ENCODE peak calls at places on chromosomes 16 and 17, in five cellular contexts. One of them, this sample, is unnamed.

GRCh38 chr17:16972346-16972745 is 428 bp upstream of the TNFRSF13B start:
- DNase-seq in pancreas: no peak
- DNase-seq in breast epithelium: no peak
- DNase-seq in cardiac muscle cell: no peak
- DNase-seq in GM06990: no peak
- DNase-seq in this sample: no peak

GRCh38 chr17:81731271-81731670 is 19.2 kb downstream of the SLC25A10 start:
- DNase-seq in pancreas: no peak
- DNase-seq in breast epithelium: no peak
- DNase-seq in GM06990: no peak
- DNase-seq in cardiac muscle cell: peak
- DNase-seq in this sample: no peak

GRCh38 chr16:47613251-47613650 is 152.1 kb downstream of the PHKB start:
- DNase-seq in breast epithelium: no peak
- DNase-seq in GM06990: no peak
- DNase-seq in pancreas: no peak
- DNase-seq in cardiac muscle cell: no peak
- DNase-seq in this sample: no peak

GRCh38 chr17:82843904-82844640 is 4.2 kb upstream of the ZNF750 start:
- DNase-seq in GM06990: no peak
- DNase-seq in breast epithelium: no peak
- DNase-seq in cardiac muscle cell: no peak
- DNase-seq in pancreas: no peak
- DNase-seq in this sample: no peak

GRCh38 chr17:75638893-75639292 is 5.7 kb downstream of the SMIM5 start:
- DNase-seq in pancreas: no peak
- DNase-seq in GM06990: no peak
- DNase-seq in breast epithelium: no peak
- DNase-seq in cardiac muscle cell: no peak
- DNase-seq in this sample: no peak

GRCh38 chr17:30379303-30380105 is 777 bp downstream of the CPD start:
- DNase-seq in cardiac muscle cell: no peak
- DNase-seq in pancreas: peak
- DNase-seq in breast epithelium: no peak
- DNase-seq in GM06990: no peak
- DNase-seq in this sample: no peak

GRCh38 chr16:12271006-12271405 is 294.5 kb downstream of the SNX29 start:
- DNase-seq in breast epithelium: no peak
- DNase-seq in GM06990: no peak
- DNase-seq in cardiac muscle cell: peak
- DNase-seq in pancreas: no peak
- DNase-seq in this sample: no peak

GRCh38 chr16:51931596-51931995 is 615.3 kb downstream of the TOX3 start:
- DNase-seq in pancreas: no peak
- DNase-seq in GM06990: no peak
- DNase-seq in cardiac muscle cell: no peak
- DNase-seq in breast epithelium: no peak
- DNase-seq in this sample: no peak

GRCh38 chr17:62735027-62735651 is 73.0 kb downstream of the MARCHF10 start:
- DNase-seq in cardiac muscle cell: no peak
- DNase-seq in breast epithelium: no peak
- DNase-seq in pancreas: no peak
- DNase-seq in GM06990: no peak
- DNase-seq in this sample: no peak

GRCh38 chr16:10362077-10362863 is 23.6 kb upstream of the ATF7IP2 start:
- DNase-seq in GM06990: peak
- DNase-seq in pancreas: no peak
- DNase-seq in cardiac muscle cell: no peak
- DNase-seq in breast epithelium: no peak
- DNase-seq in this sample: no peak

GRCh38 chr16:28140788-28141618 is 70.8 kb downstream of the XPO6 start:
- DNase-seq in cardiac muscle cell: no peak
- DNase-seq in pancreas: no peak
- DNase-seq in breast epithelium: peak
- DNase-seq in GM06990: peak
- DNase-seq in this sample: no peak

GRCh38 chr16:73735018-73735417 is 561.6 kb upstream of the PSMD7 start:
- DNase-seq in breast epithelium: no peak
- DNase-seq in GM06990: no peak
- DNase-seq in cardiac muscle cell: peak
- DNase-seq in pancreas: no peak
- DNase-seq in this sample: peak

GRCh38 chr17:4194796-4195195 is 51.8 kb downstream of the CYB5D2 start:
- DNase-seq in pancreas: no peak
- DNase-seq in GM06990: no peak
- DNase-seq in breast epithelium: no peak
- DNase-seq in cardiac muscle cell: no peak
- DNase-seq in this sample: no peak

GRCh38 chr17:75504347-75505151 is 10.8 kb downstream of the CASKIN2 start:
- DNase-seq in breast epithelium: no peak
- DNase-seq in GM06990: no peak
- DNase-seq in pancreas: peak
- DNase-seq in cardiac muscle cell: no peak
- DNase-seq in this sample: no peak

GRCh38 chr17:77470800-77471733 is 330.3 kb downstream of the SEC14L1 start:
- DNase-seq in breast epithelium: no peak
- DNase-seq in cardiac muscle cell: peak
- DNase-seq in pancreas: no peak
- DNase-seq in GM06990: no peak
- DNase-seq in this sample: no peak

GRCh38 chr16:15948532-15949209 is 745 bp upstream of the ABCC1 start:
- DNase-seq in GM06990: no peak
- DNase-seq in cardiac muscle cell: no peak
- DNase-seq in breast epithelium: no peak
- DNase-seq in pancreas: no peak
- DNase-seq in this sample: no peak

GRCh38 chr16:89737341-89738071 is 16.2 kb downstream of the ZNF276 start:
- DNase-seq in breast epithelium: no peak
- DNase-seq in pancreas: no peak
- DNase-seq in GM06990: no peak
- DNase-seq in cardiac muscle cell: no peak
- DNase-seq in this sample: no peak

GRCh38 chr16:2904100-2904921 is 7.4 kb upstream of the FLYWCH1 start:
- DNase-seq in cardiac muscle cell: peak
- DNase-seq in GM06990: peak
- DNase-seq in pancreas: peak
- DNase-seq in breast epithelium: peak
- DNase-seq in this sample: peak

GRCh38 chr17:56593741-56594527 is 435 bp downstream of the NOG start:
- DNase-seq in cardiac muscle cell: peak
- DNase-seq in GM06990: peak
- DNase-seq in pancreas: peak
- DNase-seq in breast epithelium: peak
- DNase-seq in this sample: no peak

GRCh38 chr16:71637398-71637797 is 11.4 kb downstream of the MARVELD3 start:
- DNase-seq in breast epithelium: no peak
- DNase-seq in GM06990: no peak
- DNase-seq in pancreas: no peak
- DNase-seq in cardiac muscle cell: peak
- DNase-seq in this sample: peak

GRCh38 chr16:1048442-1049112 is 24.0 kb upstream of the SSTR5 start:
- DNase-seq in breast epithelium: no peak
- DNase-seq in cardiac muscle cell: peak
- DNase-seq in pancreas: peak
- DNase-seq in GM06990: no peak
- DNase-seq in this sample: no peak
- TF ChIP-seq CTCF in breast epithelium: no peak
- TF ChIP-seq CTCF in cardiac muscle cell: no peak
- TF ChIP-seq CTCF in pancreas: no peak
- TF ChIP-seq CTCF in GM06990: no peak
- TF ChIP-seq CTCF in this sample: no peak

GRCh38 chr17:42782402-42783061 is 2.1 kb downstream of the WNK4 start:
- DNase-seq in cardiac muscle cell: no peak
- DNase-seq in breast epithelium: no peak
- DNase-seq in GM06990: no peak
- DNase-seq in pancreas: no peak
- DNase-seq in this sample: no peak
- H3K4me3 ChIP-seq in cardiac muscle cell: no peak
- H3K4me3 ChIP-seq in breast epithelium: no peak
- H3K4me3 ChIP-seq in GM06990: no peak
- H3K4me3 ChIP-seq in pancreas: no peak
- H3K4me3 ChIP-seq in this sample: peak

GRCh38 chr16:87297918-87298631 is 19.1 kb downstream of the C16orf95 start:
- DNase-seq in cardiac muscle cell: peak
- DNase-seq in breast epithelium: no peak
- DNase-seq in pancreas: no peak
- DNase-seq in GM06990: no peak
- DNase-seq in this sample: no peak
- TF ChIP-seq CTCF in cardiac muscle cell: peak
- TF ChIP-seq CTCF in breast epithelium: peak
- TF ChIP-seq CTCF in pancreas: peak
- TF ChIP-seq CTCF in GM06990: peak
- TF ChIP-seq CTCF in this sample: peak

DNA sequence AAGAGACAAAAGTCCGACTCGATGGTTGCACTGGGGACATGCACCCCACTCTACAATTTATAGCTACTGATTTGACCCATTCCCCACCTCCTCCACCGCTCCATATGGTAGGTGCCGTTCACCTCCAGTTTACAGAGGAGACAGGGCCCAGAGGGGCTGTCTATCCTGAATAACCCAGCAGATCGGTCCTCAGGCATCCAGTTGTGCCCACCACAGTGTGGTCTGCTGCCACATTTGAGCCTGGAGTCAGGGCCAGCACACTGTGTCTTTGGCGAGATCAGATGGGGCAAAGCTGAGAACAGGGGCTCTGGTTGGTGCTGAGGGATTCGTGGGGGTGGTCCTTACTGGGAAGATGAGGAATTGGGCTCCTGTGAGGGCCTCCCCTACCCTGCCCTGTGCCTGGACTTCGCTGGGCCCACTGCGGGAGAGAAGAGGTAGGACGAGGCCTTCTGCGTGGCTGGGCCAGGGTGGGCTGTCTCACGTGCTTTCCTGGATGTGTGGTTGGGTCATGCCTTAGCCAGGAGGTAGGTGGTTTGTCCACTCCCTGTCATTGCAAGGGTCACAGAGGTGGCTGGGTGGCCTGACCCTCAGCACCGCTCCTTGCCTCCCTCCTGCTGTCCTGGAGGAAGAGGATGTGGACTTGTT is 2.8 kb downstream of the ADCY7 start:
- DNase-seq in breast epithelium: no peak
- DNase-seq in pancreas: no peak
- DNase-seq in cardiac muscle cell: no peak
- DNase-seq in GM06990: no peak
- DNase-seq in this sample: no peak
- H3K4me3 ChIP-seq in breast epithelium: no peak
- H3K4me3 ChIP-seq in pancreas: no peak
- H3K4me3 ChIP-seq in cardiac muscle cell: no peak
- H3K4me3 ChIP-seq in GM06990: no peak
- H3K4me3 ChIP-seq in this sample: no peak

GRCh38 chr17:80424878-80425765 is 10.2 kb downstream of the ENDOV start:
- DNase-seq in GM06990: no peak
- DNase-seq in cardiac muscle cell: no peak
- DNase-seq in pancreas: no peak
- DNase-seq in breast epithelium: no peak
- DNase-seq in this sample: no peak
- TF ChIP-seq CTCF in GM06990: no peak
- TF ChIP-seq CTCF in cardiac muscle cell: no peak
- TF ChIP-seq CTCF in pancreas: no peak
- TF ChIP-seq CTCF in breast epithelium: no peak
- TF ChIP-seq CTCF in this sample: no peak

DNA sequence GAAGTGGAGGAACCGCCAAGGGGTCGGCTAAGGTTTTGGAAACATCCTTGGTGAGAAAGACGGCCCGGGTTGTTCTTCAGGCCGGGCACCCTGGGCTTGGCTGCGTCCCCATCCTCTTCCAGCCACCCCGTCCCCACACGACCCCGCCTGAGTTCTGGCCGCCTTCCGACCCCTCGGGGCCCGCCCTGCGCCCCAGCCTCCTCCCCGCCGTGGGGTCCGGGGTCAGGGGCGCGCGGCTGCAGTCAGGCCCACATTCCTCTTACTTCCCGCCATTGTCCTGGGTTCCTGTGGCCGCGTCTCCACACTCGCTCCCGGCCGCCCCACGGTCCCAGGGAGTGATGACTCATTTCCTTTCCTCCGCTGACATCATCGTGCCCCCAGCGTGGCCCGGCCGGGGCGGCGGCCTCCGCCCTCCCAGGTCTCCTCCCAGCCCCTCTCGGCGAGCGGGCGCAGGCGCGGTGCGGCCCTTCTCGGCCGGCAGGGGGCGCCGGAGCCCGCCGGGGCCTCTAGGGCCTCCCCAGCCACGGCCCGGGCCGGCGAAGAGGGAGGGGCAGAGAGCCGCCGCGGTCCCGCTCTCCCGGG is 59.6 kb downstream of the WSB1 start:
- DNase-seq in breast epithelium: peak
- DNase-seq in cardiac muscle cell: peak
- DNase-seq in pancreas: peak
- DNase-seq in GM06990: peak
- DNase-seq in this sample: peak
- H3K4me3 ChIP-seq in breast epithelium: peak
- H3K4me3 ChIP-seq in cardiac muscle cell: peak
- H3K4me3 ChIP-seq in pancreas: peak
- H3K4me3 ChIP-seq in GM06990: peak
- H3K4me3 ChIP-seq in this sample: peak

GRCh38 chr16:87854907-87855683 is 14.2 kb downstream of the SLC7A5 start:
- DNase-seq in pancreas: no peak
- DNase-seq in cardiac muscle cell: no peak
- DNase-seq in GM06990: no peak
- DNase-seq in breast epithelium: no peak
- DNase-seq in this sample: no peak

GRCh38 chr16:87851141-87851587 is 18.1 kb downstream of the SLC7A5 start:
- DNase-seq in breast epithelium: no peak
- DNase-seq in pancreas: no peak
- DNase-seq in GM06990: no peak
- DNase-seq in cardiac muscle cell: no peak
- DNase-seq in this sample: no peak

GRCh38 chr16:87854053-87854906 is 15.0 kb downstream of the SLC7A5 start:
- DNase-seq in cardiac muscle cell: no peak
- DNase-seq in pancreas: no peak
- DNase-seq in GM06990: no peak
- DNase-seq in breast epithelium: no peak
- DNase-seq in this sample: no peak

GRCh38 chr16:87851601-87852000 is 17.7 kb downstream of the SLC7A5 start:
- DNase-seq in breast epithelium: no peak
- DNase-seq in pancreas: no peak
- DNase-seq in cardiac muscle cell: no peak
- DNase-seq in GM06990: no peak
- DNase-seq in this sample: no peak

GRCh38 chr16:87853411-87854052 is 15.8 kb downstream of the SLC7A5 start:
- DNase-seq in GM06990: peak
- DNase-seq in cardiac muscle cell: peak
- DNase-seq in pancreas: peak
- DNase-seq in breast epithelium: peak
- DNase-seq in this sample: peak
- TF ChIP-seq CTCF in GM06990: no peak
- TF ChIP-seq CTCF in cardiac muscle cell: no peak
- TF ChIP-seq CTCF in pancreas: no peak
- TF ChIP-seq CTCF in breast epithelium: no peak
- TF ChIP-seq CTCF in this sample: no peak